ENCODE peak calls at places on chromosome 3, in four cellular contexts. P is immature natural killer cell; D is M059J; X is activated naive CD4-positive, alpha-beta T cell treated with Interleukin-2 at 50 U/mL for 16 hours. O is an unnamed sample.

GRCh38 chr3:194323785-194324735 is 27.1 kb downstream of the CPN2 start:
- DNase-seq in P (peak), D (peak), X (peak), O (peak)

GRCh38 chr3:155411500-155412223 is 118.2 kb upstream of the STRIT1 start:
- DNase-seq in P (no peak), D (no peak), X (no peak), O (no peak)

GRCh38 chr3:9130318-9131110 is 118.9 kb downstream of the SRGAP3 start:
- DNase-seq in P (no peak), D (peak), X (no peak), O (no peak)

GRCh38 chr3:141184430-141184829 is 47.2 kb upstream of the PXYLP1 start:
- DNase-seq in P (no peak), D (no peak), X (no peak), O (no peak)

GRCh38 chr3:169627789-169628188 is 35.7 kb downstream of the MECOM start:
- DNase-seq in P (no peak), D (no peak), X (no peak), O (no peak)

GRCh38 chr3:183904833-183905780 is 20.4 kb upstream of the PARL start:
- DNase-seq in P (no peak), D (peak), X (no peak), O (no peak)

GRCh38 chr3:181739628-181740027 is 27.9 kb downstream of the SOX2 start:
- DNase-seq in P (no peak), D (peak), X (no peak), O (no peak)

GRCh38 chr3:72492240-72492639 is 356.0 kb downstream of the SHQ1 start:
- DNase-seq in P (no peak), D (peak), X (no peak), O (no peak)

GRCh38 chr3:154131850-154132249 is 10.7 kb downstream of the ARHGEF26 start:
- DNase-seq in P (no peak), D (no peak), X (no peak), O (no peak)